ENCODE peak calls at places on chromosomes 16 and 17, in five cellular contexts. V is HepG2, G is K562, Q is GM12878, M is H1. F is an unnamed sample.

GRCh38 chr17:75979705-75980187 is 706 bp downstream of the TEN1 start:
- DNase-seq in G (no peak), V (no peak), M (no peak), Q (no peak), F (no peak)

GRCh38 chr17:31494259-31495048 is 103.0 kb downstream of the RAB11FIP4 start:
- DNase-seq in Q (peak), G (no peak), V (no peak), M (no peak), F (no peak)

GRCh38 chr17:51493206-51493605 is 232.9 kb downstream of the UTP18 start:
- DNase-seq in V (no peak), Q (no peak), G (no peak), M (no peak), F (no peak)

GRCh38 chr16:56645311-56645710 is 6.4 kb upstream of the MT1B start:
- DNase-seq in V (no peak), Q (no peak), M (no peak), G (no peak), F (no peak)

GRCh38 chr17:78278139-78278741 is 46.8 kb downstream of the TMEM235 start:
- DNase-seq in M (no peak), G (peak), Q (no peak), V (no peak), F (no peak)

GRCh38 chr17:37614391-37614790 is 5.2 kb upstream of the SYNRG start:
- DNase-seq in V (no peak), M (no peak), Q (no peak), G (no peak), F (no peak)

GRCh38 chr17:4968916-4969550 is 1.4 kb upstream of the SPAG7 start:
- DNase-seq in Q (no peak), V (no peak), G (peak), M (no peak), F (no peak)

GRCh38 chr17:64507418-64507766 is 615 bp downstream of the CEP95 start:
- DNase-seq in M (no peak), G (peak), Q (no peak), V (peak), F (no peak)

GRCh38 chr17:31788956-31789355 is 70.1 kb downstream of the COPRS start:
- DNase-seq in Q (no peak), V (no peak), M (no peak), G (no peak), F (no peak)

GRCh38 chr17:74862108-74862901 is 2.6 kb upstream of the GRIN2C start:
- DNase-seq in M (no peak), G (peak), Q (no peak), V (peak), F (no peak)

GRCh38 chr16:73572135-73572534 is 524.2 kb upstream of the ZFHX3 start:
- DNase-seq in M (no peak), G (peak), Q (no peak), V (no peak), F (no peak)

GRCh38 chr16:62064173-62064572 is 27.9 kb upstream of the CDH8 start:
- DNase-seq in Q (no peak), M (no peak), V (no peak), G (no peak), F (no peak)

GRCh38 chr17:31674305-31674704 is 184.7 kb downstream of the COPRS start:
- DNase-seq in G (no peak), V (no peak), M (no peak), Q (no peak), F (no peak)

GRCh38 chr16:3938843-3939624 is 58.5 kb upstream of the CREBBP start:
- DNase-seq in M (peak), G (peak), V (peak), Q (no peak), F (no peak)

GRCh38 chr16:89031715-89032659 is 55.0 kb upstream of the CBFA2T3 start:
- DNase-seq in V (no peak), M (no peak), G (no peak), Q (peak), F (no peak)

GRCh38 chr16:81437860-81438259 is 6.7 kb upstream of the CMIP start:
- DNase-seq in M (no peak), V (no peak), G (no peak), Q (no peak), F (no peak)

GRCh38 chr17:79424471-79425185 is 186.2 kb downstream of the RBFOX3 start:
- DNase-seq in M (no peak), G (no peak), V (no peak), Q (no peak), F (no peak)

GRCh38 chr16:69924777-69925191 is 26.4 kb upstream of the CLEC18A start:
- DNase-seq in V (peak), G (no peak), M (no peak), Q (no peak), F (no peak)
- TF ChIP-seq CEBPB in V (no peak), G (no peak), M (no peak), Q (no peak), F (no peak)

GRCh38 chr17:7792611-7793010 is 41.4 kb upstream of the KDM6B start:
- DNase-seq in M (no peak), G (no peak), V (no peak), Q (no peak), F (no peak)
- TF ChIP-seq SP1 in M (no peak), G (no peak), V (no peak), Q (no peak), F (no peak)

GRCh38 chr17:57648720-57649119 is 96.4 kb downstream of the CCDC182 start:
- DNase-seq in G (no peak), Q (no peak), M (no peak), V (no peak), F (no peak)

GRCh38 chr17:57650548-57650947 is 94.6 kb downstream of the CCDC182 start:
- DNase-seq in M (no peak), G (no peak), Q (no peak), V (no peak), F (no peak)

GRCh38 chr17:57649191-57649590 is 95.9 kb downstream of the CCDC182 start:
- DNase-seq in G (no peak), M (no peak), V (no peak), Q (no peak), F (no peak)

GRCh38 chr17:57651451-57651850 is 93.6 kb downstream of the CCDC182 start:
- DNase-seq in V (no peak), G (no peak), M (no peak), Q (no peak), F (no peak)

DNA sequence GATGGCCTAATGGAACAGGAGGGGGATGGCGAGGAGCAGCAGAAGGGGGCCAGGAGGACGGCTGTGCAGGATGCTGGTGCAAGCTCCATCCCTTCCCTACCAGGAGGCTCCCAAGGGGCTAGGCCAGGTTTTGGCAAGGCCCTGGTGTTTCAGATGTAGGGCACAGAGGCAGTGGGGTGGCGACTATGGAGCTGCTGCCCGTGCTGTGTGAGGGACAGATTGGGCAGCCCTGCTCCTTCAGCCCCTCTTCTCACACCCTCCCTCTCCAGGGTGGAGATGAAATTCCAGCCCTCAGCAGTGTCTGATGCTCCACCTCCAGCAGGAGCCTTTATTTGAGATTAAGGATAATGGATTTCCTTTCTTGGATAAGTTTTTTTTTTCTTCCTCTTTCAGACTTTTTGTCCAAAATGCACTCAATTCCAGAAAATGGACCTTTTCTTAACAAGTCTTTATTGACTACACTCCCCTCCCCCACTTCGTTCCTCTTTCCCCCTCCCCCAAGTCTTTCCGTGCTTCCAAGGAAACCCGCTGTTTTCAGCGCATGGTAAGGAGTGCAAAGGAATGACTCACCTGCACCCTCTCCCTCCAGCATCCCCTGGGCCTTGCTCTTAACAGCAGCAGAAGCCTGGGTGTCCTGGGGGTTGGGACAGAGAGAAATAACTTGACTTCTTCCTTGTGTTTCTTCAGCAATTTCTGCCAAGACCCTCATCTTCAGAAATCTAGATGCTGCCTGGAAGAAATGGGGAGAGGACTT is 95.2 kb downstream of the CCDC182 start:
- DNase-seq in M (no peak), G (peak), Q (no peak), V (no peak), F (no peak)
- TF ChIP-seq CEBPB in M (no peak), G (no peak), Q (no peak), V (no peak), F (no peak)

DNA sequence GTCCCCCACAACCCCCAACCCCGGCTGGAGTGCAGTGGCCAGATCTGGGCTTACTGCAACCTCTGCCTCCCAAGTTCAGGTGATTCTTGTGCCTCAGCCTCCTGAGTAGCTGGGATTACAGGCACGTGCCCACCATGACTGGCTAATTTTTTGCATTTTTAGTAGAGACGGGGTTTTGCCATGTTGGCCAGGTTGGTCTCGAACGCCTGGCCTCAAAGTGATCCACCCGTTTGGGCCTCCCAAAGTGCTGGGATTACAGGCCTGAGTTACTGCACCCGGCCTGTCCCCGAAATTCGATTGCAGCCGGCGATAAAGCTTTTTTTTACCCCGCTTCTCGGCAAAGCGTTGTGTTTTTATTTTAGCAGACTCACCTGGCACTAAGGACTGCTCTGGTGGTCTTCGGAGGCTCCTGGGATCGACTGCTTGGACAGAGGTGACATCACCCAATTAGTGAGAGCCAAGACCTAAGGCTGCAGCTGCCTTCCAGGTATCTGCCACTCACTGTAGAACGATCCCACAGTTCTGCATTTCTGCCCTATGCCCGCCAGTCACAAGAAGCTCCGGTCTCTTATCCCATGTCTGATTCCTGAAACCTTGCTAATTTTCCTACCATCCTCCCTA is 82.2 kb upstream of the ARL4D start:
- DNase-seq in V (no peak), Q (no peak), M (no peak), G (peak), F (no peak)
- TF ChIP-seq SP1 in V (no peak), Q (no peak), M (no peak), G (no peak), F (no peak)

GRCh38 chr16:85416267-85417109 is 196.6 kb upstream of the GSE1 start:
- DNase-seq in M (no peak), V (peak), Q (no peak), G (peak), F (peak)
- TF ChIP-seq CEBPB in M (no peak), V (no peak), Q (no peak), G (no peak), F (no peak)

DNA sequence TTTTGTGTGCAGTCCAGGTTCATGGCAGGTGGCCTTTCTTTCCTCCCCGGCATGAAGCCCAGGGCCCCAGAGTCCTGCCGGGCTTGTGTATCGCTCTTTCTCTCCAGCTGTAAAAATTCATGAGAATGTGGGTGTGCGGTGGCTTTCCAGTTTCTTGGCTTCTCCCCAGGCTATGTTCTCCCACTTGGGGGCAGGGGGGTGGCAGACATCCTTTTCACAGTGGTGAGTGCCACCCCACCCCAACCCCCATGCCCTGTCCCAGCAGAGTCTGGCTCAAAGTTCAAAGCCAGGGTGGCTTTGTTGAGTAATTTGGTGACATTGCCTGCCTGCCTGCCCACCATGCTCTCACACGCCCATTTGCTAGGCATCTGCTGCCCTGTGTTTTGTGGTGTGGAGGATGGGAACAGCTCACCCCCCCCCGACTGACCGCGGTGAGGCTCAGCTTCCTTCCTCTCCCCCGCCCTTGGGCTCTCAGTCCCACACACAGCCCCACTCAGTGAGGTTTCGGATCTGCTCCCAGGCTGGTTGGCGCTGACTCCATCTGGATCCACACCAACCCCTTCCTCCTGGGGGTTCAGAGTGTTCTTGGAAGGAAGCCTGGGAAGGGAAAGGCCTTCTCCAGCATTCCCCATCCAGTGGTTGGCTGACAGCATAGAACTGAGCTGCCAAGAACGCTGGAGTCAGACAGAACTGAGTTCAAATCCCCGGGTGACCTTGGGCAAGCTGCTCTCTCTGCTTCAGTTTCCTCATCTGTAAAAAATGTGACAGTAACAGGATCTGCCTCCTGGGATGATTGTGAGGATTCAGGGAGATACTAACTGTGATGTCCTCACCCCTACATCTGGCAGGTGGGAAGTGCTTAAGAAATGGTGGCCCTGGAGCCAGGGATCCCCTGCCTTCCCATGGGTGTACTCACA is 36.1 kb downstream of the CHD9 start:
- DNase-seq in G (no peak), V (peak), Q (peak), M (no peak), F (no peak)
- TF ChIP-seq SP1 in G (no peak), V (no peak), Q (no peak), M (no peak), F (no peak)

GRCh38 chr17:62994931-62995330 is 28.9 kb downstream of the TANC2 start:
- DNase-seq in G (peak), Q (no peak), M (no peak), V (no peak), F (no peak)
- TF ChIP-seq CEBPB in G (peak), Q (no peak), M (peak), V (peak), F (no peak)

GRCh38 chr16:14043278-14043677 is 27.8 kb upstream of the MRTFB start:
- DNase-seq in M (no peak), Q (no peak), G (no peak), V (no peak), F (no peak)

GRCh38 chr16:14037960-14038359 is 33.2 kb upstream of the MRTFB start:
- DNase-seq in Q (no peak), G (no peak), M (no peak), V (no peak), F (no peak)

GRCh38 chr16:14041164-14041563 is 30.0 kb upstream of the MRTFB start:
- DNase-seq in M (no peak), Q (no peak), G (no peak), V (no peak), F (no peak)

GRCh38 chr16:14043793-14044192 is 27.3 kb upstream of the MRTFB start:
- DNase-seq in V (no peak), G (no peak), M (no peak), Q (no peak), F (no peak)

GRCh38 chr16:14042706-14043105 is 28.4 kb upstream of the MRTFB start:
- DNase-seq in G (no peak), Q (no peak), M (no peak), V (no peak), F (no peak)
- TF ChIP-seq SP1 in G (no peak), Q (no peak), M (no peak), V (no peak), F (no peak)

GRCh38 chr17:42679001-42679491 is 2.3 kb upstream of the PLEKHH3 start:
- DNase-seq in M (no peak), Q (no peak), G (peak), V (peak), F (no peak)

GRCh38 chr17:42677921-42678781 is 1.4 kb upstream of the PLEKHH3 start:
- DNase-seq in M (no peak), V (peak), Q (no peak), G (peak), F (peak)

GRCh38 chr17:42681976-42682375 is 333 bp upstream of the CCR10 start:
- DNase-seq in G (no peak), Q (no peak), V (no peak), M (no peak), F (no peak)

GRCh38 chr17:42680331-42680808 is 1.3 kb downstream of the CCR10 start:
- DNase-seq in V (no peak), M (no peak), G (peak), Q (no peak), F (no peak)

DNA sequence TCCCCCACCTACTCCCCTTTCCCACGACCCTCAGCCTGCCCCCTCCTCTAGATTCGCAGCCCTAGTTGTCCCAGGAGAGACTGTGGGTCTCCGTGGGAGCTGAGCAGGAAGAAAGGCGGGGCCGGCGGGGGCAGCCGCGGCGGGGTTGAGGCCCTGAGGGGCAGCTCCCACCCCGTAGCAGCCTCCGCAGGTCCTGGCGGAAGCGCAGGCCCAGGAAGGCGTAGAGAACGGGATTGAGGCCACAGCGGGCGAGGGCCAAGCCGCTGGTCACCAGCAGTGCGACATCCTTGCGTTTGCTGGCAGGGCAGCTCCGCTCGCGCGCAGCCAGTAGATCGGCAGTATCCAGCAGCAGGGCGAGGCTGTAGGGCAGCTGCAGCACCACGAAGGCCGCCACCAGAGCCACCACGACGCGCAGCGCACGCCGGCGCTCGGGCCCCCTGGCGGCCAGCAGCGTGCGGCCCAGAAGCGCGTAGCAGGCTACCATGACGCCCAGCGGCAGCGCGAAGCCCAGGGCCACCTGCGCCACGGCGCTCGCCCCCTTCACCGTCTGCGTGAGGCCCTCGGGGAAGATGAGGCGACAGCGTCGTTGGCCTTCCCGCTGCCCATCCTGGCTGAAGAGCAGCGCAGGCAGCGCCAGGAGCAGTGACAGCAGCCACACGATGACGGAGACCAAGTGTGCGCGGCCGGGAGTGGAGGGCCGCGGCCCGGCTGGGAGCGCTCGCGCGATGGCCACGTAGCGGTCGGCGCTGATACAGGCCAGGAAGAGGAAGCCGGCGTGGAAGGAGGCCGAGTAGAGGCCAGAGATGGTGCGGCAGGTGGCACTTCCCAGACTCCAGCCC is 1.9 kb downstream of the CCR10 start:
- DNase-seq in G (peak), Q (no peak), M (no peak), V (no peak), F (no peak)
- TF ChIP-seq CEBPB in G (no peak), Q (no peak), M (peak), V (no peak), F (no peak)

DNA sequence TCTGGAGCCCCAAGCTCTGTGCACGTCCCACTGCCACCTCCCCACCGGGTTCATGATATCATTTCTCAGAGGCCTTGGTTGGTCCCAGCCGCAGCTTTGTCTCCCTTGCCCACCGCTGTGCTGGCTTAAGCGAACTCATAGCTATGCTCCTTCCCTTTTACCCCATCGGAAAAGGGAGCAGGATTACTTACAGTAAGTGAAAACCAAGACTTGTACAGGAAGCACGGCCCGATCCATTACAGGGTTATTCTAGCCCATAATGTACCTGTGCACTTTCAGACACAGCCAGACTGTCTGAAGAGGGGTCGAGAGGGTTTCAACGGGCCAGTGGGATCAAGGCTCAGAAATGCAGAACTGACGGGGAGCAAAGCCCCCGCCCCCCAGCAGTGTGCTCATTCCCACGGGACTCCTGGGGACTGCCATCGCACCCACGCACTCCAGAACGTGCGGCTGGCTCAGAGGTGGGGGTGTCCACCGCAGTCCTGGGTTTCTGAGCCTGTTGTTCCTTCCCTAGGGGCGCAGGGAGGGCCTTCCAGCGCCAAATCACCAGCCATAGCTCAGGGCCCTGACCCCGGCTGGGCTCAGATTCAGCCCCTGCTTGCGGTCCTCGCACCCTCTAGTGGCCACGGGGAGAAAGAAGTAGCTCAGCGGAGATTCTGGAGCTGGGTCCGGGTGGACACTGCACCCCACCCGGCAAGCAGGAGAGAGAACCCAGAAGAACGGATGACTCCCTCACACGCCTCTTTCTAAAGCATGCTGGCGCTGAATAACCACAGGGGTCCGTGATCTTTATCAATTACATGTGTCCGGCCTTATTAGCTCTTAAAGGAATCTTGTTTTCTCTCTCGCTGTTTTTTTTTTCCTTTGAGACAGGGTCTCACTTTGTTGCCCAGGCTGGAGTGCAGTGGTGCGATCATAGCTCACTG is 44.9 kb upstream of the USP7 start:
- DNase-seq in V (peak), Q (peak), M (peak), G (peak), F (no peak)
- TF ChIP-seq SP1 in V (peak), Q (no peak), M (no peak), G (no peak), F (no peak)

F was measured in HCT116.